ENCODE peak calls at places on chromosomes 7 and 10, in eight cellular contexts. L is Panc1; P is gastrocnemius medialis; M is AG10803; F is fibroblast of lung; W is cardiac fibroblast; I is coronary artery; Y is effector memory CD4-positive, alpha-beta T cell. U is an unnamed sample.

GRCh38 chr10:30725661-30726060 is 96.1 kb upstream of the LYZL2 start:
- DNase-seq in L (no peak), P (no peak), M (no peak), F (no peak), W (no peak), I (no peak), Y (no peak), U (no peak)

GRCh38 chr7:106425017-106425719 is 140.4 kb upstream of the NAMPT start:
- DNase-seq in L (peak; percentile 59), P (peak; percentile 80), M (peak; percentile 100), F (peak; percentile 99), W (peak; percentile 100), I (peak; percentile 92), Y (no peak), U (peak; percentile 99)

GRCh38 chr7:79880312-79880711 is 254.3 kb upstream of the GNAI1 start:
- DNase-seq in L (no peak), P (no peak), M (no peak), F (no peak), W (no peak), I (no peak), Y (no peak), U (no peak)

GRCh38 chr7:157347217-157347904 is 10.6 kb downstream of the DNAJB6 start:
- DNase-seq in L (no peak), P (peak; percentile 91), M (peak; percentile 81), F (peak; percentile 89), W (peak; percentile 93), I (no peak), Y (no peak), U (peak; percentile 41)

GRCh38 chr7:83691095-83691494 is 42.2 kb upstream of the SEMA3E start:
- DNase-seq in L (no peak), P (no peak), M (no peak), F (no peak), W (no peak), I (no peak), Y (no peak), U (no peak)

GRCh38 chr10:30827531-30828120 is 198.1 kb upstream of the LYZL2 start:
- DNase-seq in L (no peak), P (no peak), M (peak; percentile 77), F (peak; percentile 46), W (peak; percentile 81), I (no peak), Y (no peak), U (peak; percentile 46)

GRCh38 chr10:112025228-112025627 is 158.3 kb downstream of the GPAM start:
- DNase-seq in L (no peak), P (no peak), M (no peak), F (no peak), W (no peak), I (no peak), Y (no peak), U (no peak)

GRCh38 chr7:95509199-95509598 is 23.5 kb downstream of the ASB4 start:
- DNase-seq in L (no peak), P (no peak), M (peak; percentile 18), F (peak; percentile 80), W (peak; percentile 50), I (no peak), Y (no peak), U (no peak)

GRCh38 chr7:47295606-47296005 is 286.3 kb downstream of the TNS3 start:
- DNase-seq in L (no peak), P (no peak), M (no peak), F (no peak), W (no peak), I (peak; percentile 38), Y (no peak), U (no peak)

GRCh38 chr7:26490631-26491624 is 199.3 kb downstream of the SNX10 start:
- DNase-seq in L (no peak), P (peak; percentile 51), M (no peak), F (no peak), W (no peak), I (no peak), Y (no peak), U (no peak)

GRCh38 chr10:110821508-110821907 is 50.2 kb upstream of the PDCD4 start:
- DNase-seq in L (no peak), P (peak; percentile 88), M (no peak), F (no peak), W (no peak), I (peak; percentile 86), Y (no peak), U (no peak)

GRCh38 chr7:108120943-108121342 is 9.2 kb downstream of the LAMB4 start:
- DNase-seq in L (no peak), P (no peak), M (peak; percentile 16), F (no peak), W (no peak), I (no peak), Y (no peak), U (no peak)

GRCh38 chr10:1329622-1330021 is 273.4 kb downstream of the WDR37 start:
- DNase-seq in L (no peak), P (no peak), M (no peak), F (no peak), W (no peak), I (no peak), Y (no peak), U (no peak)

GRCh38 chr7:26090927-26091519 is 61.0 kb upstream of the NFE2L3 start:
- DNase-seq in L (peak; percentile 67), P (no peak), M (peak; percentile 64), F (peak; percentile 62), W (peak; percentile 79), I (no peak), Y (no peak), U (peak; percentile 25)

GRCh38 chr7:12674861-12675260 is 12.6 kb upstream of the ARL4A start:
- DNase-seq in L (no peak), P (no peak), M (peak; percentile 38), F (no peak), W (peak; percentile 71), I (no peak), Y (peak; percentile 40), U (peak; percentile 31)

GRCh38 chr7:143295870-143296269 is 7.7 kb downstream of the CASP2 start:
- DNase-seq in L (no peak), P (no peak), M (no peak), F (peak; percentile 86), W (peak; percentile 66), I (no peak), Y (no peak), U (no peak)

GRCh38 chr10:17663450-17663849 is 19.5 kb downstream of the STAM start:
- DNase-seq in L (no peak), P (no peak), M (no peak), F (no peak), W (no peak), I (no peak), Y (no peak), U (no peak)

GRCh38 chr10:46992794-46993552 is 81.7 kb downstream of the PTPN20 start:
- DNase-seq in L (peak; percentile 5), P (peak; percentile 31), M (peak; percentile 70), F (peak; percentile 34), W (peak; percentile 62), I (no peak), Y (no peak), U (no peak)

GRCh38 chr7:143936087-143937009 is 1.3 kb downstream of the OR2F2 start:
- DNase-seq in L (no peak), P (no peak), M (peak; percentile 84), F (peak; percentile 54), W (peak; percentile 92), I (no peak), Y (no peak), U (peak; percentile 51)

GRCh38 chr10:128102480-128103228 is 23.6 kb downstream of the MKI67 start:
- DNase-seq in L (no peak), P (no peak), M (no peak), F (no peak), W (no peak), I (no peak), Y (no peak), U (no peak)

GRCh38 chr10:15211464-15211979 is 43.0 kb upstream of the NMT2 start:
- DNase-seq in L (no peak), P (no peak), M (peak; percentile 78), F (peak; percentile 90), W (peak; percentile 90), I (no peak), Y (no peak), U (no peak)

GRCh38 chr7:131203291-131203976 is 124.2 kb upstream of the MKLN1 start:
- DNase-seq in L (no peak), P (peak; percentile 39), M (peak; percentile 76), F (no peak), W (peak; percentile 44), I (no peak), Y (no peak), U (no peak)

GRCh38 chr7:76225379-76225778 is 23.7 kb downstream of the SRRM3 start:
- DNase-seq in L (no peak), P (no peak), M (peak; percentile 8), F (peak; percentile 36), W (peak; percentile 25), I (no peak), Y (no peak), U (no peak)

DNA sequence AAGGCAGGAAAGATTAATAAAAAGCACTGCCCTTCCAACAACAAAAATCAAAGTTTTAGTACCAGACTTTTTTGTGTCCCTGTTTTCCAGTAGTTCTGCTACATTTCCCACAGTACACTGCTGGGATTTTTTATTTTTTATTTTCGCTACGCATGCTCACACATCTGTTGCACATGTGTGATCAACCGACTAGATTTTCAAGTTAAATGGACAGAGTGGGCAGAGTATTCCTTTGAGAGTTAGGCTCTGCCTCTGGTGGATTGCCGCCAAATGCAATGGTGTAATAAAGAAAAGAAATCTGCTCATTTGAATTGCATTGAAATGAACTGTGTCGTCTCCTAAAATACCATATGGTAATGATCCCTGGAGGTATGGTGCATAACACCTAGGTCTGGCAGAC is 357.6 kb downstream of the CRPPA start:
- DNase-seq in L (no peak), P (no peak), M (peak; percentile 86), F (no peak), W (peak; percentile 63), I (no peak), Y (no peak), U (peak; percentile 61)
- H3K4me3 ChIP-seq in L (no peak overlapping the region), P (peak overlapping the region; percentile 35), M (peak overlapping the region; percentile 21), F (no peak overlapping the region), W (no peak overlapping the region), I (peak overlapping the region; percentile 26), Y (no peak overlapping the region), U (no peak overlapping the region)

GRCh38 chr7:128166603-128167315 is 74.3 kb upstream of the LEP start:
- DNase-seq in L (no peak), P (no peak), M (peak; percentile 7), F (peak; percentile 13), W (peak; percentile 1), I (no peak), Y (no peak), U (no peak)
- H3K4me3 ChIP-seq in L (peak overlapping the region; percentile 43), P (peak overlapping the region; percentile 47), M (peak overlapping the region; percentile 46), F (no peak overlapping the region), W (peak overlapping the region; percentile 26), I (peak overlapping the region; percentile 69), Y (peak overlapping the region; percentile 46), U (peak overlapping the region; percentile 42)

GRCh38 chr7:128791121-128791967 is 424 bp upstream of the CCDC136 start:
- DNase-seq in L (no peak), P (peak; percentile 58), M (peak; percentile 52), F (peak; percentile 43), W (peak; percentile 38), I (no peak), Y (peak; percentile 75), U (no peak)
- H3K4me3 ChIP-seq in L (peak overlapping the region; percentile 63), P (peak overlapping the region; percentile 69), M (peak overlapping the region; percentile 78), F (peak overlapping the region; percentile 76), W (peak overlapping the region; percentile 77), I (peak overlapping the region; percentile 79), Y (peak overlapping the region; percentile 93), U (peak overlapping the region; percentile 79)

DNA sequence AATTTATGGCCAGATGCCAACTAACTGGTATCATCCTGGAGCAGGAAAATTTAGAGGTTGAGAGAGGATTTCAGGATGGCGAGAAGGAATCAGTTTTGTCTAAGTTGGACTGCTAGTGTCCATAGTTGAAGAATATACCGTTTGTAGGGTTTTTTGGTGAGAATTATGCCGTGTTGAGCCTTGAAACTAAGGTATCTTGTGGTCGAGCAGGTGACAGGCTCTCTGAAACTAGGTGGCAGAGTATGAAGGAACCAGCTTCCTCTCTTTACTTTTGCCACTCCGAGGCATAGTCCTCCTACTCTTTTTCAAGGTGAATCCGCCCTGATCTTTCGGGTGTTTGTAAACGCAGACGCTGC is 9.7 kb downstream of the MDFIC start:
- DNase-seq in L (no peak), P (no peak), M (no peak), F (no peak), W (no peak), I (no peak), Y (peak; percentile 13), U (no peak)
- H3K4me3 ChIP-seq in L (no peak overlapping the region), P (no peak overlapping the region), M (no peak overlapping the region), F (no peak overlapping the region), W (no peak overlapping the region), I (no peak overlapping the region), Y (peak overlapping the region; percentile 35), U (no peak overlapping the region)